ENCODE peak calls at places on chromosomes 7 and 10, in eight cellular contexts. One of them, this sample, is unnamed.

GRCh38 chr7:139118234-139118802 is 8.8 kb upstream of the ZC3HAV1 start:
- DNase-seq in RWPE1: peak; percentile 68
- DNase-seq in right atrium auricular region: no peak
- DNase-seq in astrocyte of the spinal cord: peak; percentile 41
- DNase-seq in osteocyte: no peak
- DNase-seq in heart right ventricle: no peak
- DNase-seq in glutamatergic neuron: no peak
- DNase-seq in neural progenitor cell: no peak
- DNase-seq in this sample: no peak

GRCh38 chr7:96179341-96179740 is 142.6 kb downstream of the SLC25A13 start:
- DNase-seq in RWPE1: no peak
- DNase-seq in right atrium auricular region: no peak
- DNase-seq in astrocyte of the spinal cord: no peak
- DNase-seq in osteocyte: no peak
- DNase-seq in heart right ventricle: no peak
- DNase-seq in glutamatergic neuron: no peak
- DNase-seq in neural progenitor cell: no peak
- DNase-seq in this sample: no peak

GRCh38 chr7:20484366-20484765 is 131.1 kb upstream of the ABCB5 start:
- DNase-seq in RWPE1: no peak
- DNase-seq in right atrium auricular region: no peak
- DNase-seq in astrocyte of the spinal cord: no peak
- DNase-seq in osteocyte: no peak
- DNase-seq in heart right ventricle: no peak
- DNase-seq in glutamatergic neuron: no peak
- DNase-seq in neural progenitor cell: no peak
- DNase-seq in this sample: no peak

GRCh38 chr7:32043688-32044087 is 26.5 kb downstream of the PDE1C start:
- DNase-seq in RWPE1: no peak
- DNase-seq in right atrium auricular region: no peak
- DNase-seq in astrocyte of the spinal cord: peak; percentile 83
- DNase-seq in osteocyte: no peak
- DNase-seq in heart right ventricle: no peak
- DNase-seq in glutamatergic neuron: no peak
- DNase-seq in neural progenitor cell: no peak
- DNase-seq in this sample: no peak

GRCh38 chr7:23012797-23013714 is 874 bp downstream of the HYCC1 start:
- DNase-seq in RWPE1: no peak
- DNase-seq in right atrium auricular region: no peak
- DNase-seq in astrocyte of the spinal cord: peak; percentile 30
- DNase-seq in osteocyte: peak; percentile 88
- DNase-seq in heart right ventricle: peak; percentile 30
- DNase-seq in glutamatergic neuron: peak; percentile 78
- DNase-seq in neural progenitor cell: peak; percentile 61
- DNase-seq in this sample: peak; percentile 73

GRCh38 chr7:135001390-135002165 is 15.3 kb downstream of the AGBL3 start:
- DNase-seq in RWPE1: no peak
- DNase-seq in right atrium auricular region: no peak
- DNase-seq in astrocyte of the spinal cord: no peak
- DNase-seq in osteocyte: no peak
- DNase-seq in heart right ventricle: no peak
- DNase-seq in glutamatergic neuron: no peak
- DNase-seq in neural progenitor cell: no peak
- DNase-seq in this sample: no peak

GRCh38 chr10:119693262-119693957 is 32.4 kb upstream of the INPP5F start:
- DNase-seq in RWPE1: no peak
- DNase-seq in right atrium auricular region: no peak
- DNase-seq in astrocyte of the spinal cord: peak; percentile 50
- DNase-seq in osteocyte: no peak
- DNase-seq in heart right ventricle: no peak
- DNase-seq in glutamatergic neuron: no peak
- DNase-seq in neural progenitor cell: no peak
- DNase-seq in this sample: peak; percentile 31

GRCh38 chr7:151349507-151349853 is 7.9 kb downstream of the NUB1 start:
- DNase-seq in RWPE1: no peak
- DNase-seq in right atrium auricular region: no peak
- DNase-seq in astrocyte of the spinal cord: no peak
- DNase-seq in osteocyte: no peak
- DNase-seq in heart right ventricle: no peak
- DNase-seq in glutamatergic neuron: no peak
- DNase-seq in neural progenitor cell: no peak
- DNase-seq in this sample: peak; percentile 30

GRCh38 chr10:43064331-43065075 is 12.4 kb upstream of the RET start:
- DNase-seq in RWPE1: no peak
- DNase-seq in right atrium auricular region: no peak
- DNase-seq in astrocyte of the spinal cord: no peak
- DNase-seq in osteocyte: no peak
- DNase-seq in heart right ventricle: no peak
- DNase-seq in glutamatergic neuron: no peak
- DNase-seq in neural progenitor cell: no peak
- DNase-seq in this sample: no peak

GRCh38 chr7:24882989-24883631 is 96.9 kb downstream of the OSBPL3 start:
- DNase-seq in RWPE1: peak; percentile 48
- DNase-seq in right atrium auricular region: peak; percentile 77
- DNase-seq in astrocyte of the spinal cord: peak; percentile 85
- DNase-seq in osteocyte: no peak
- DNase-seq in heart right ventricle: peak; percentile 38
- DNase-seq in glutamatergic neuron: no peak
- DNase-seq in neural progenitor cell: no peak
- DNase-seq in this sample: peak; percentile 37

GRCh38 chr7:36625247-36625646 is 99.0 kb downstream of the AOAH start:
- DNase-seq in RWPE1: no peak
- DNase-seq in right atrium auricular region: no peak
- DNase-seq in astrocyte of the spinal cord: no peak
- DNase-seq in osteocyte: no peak
- DNase-seq in heart right ventricle: no peak
- DNase-seq in glutamatergic neuron: no peak
- DNase-seq in neural progenitor cell: no peak
- DNase-seq in this sample: no peak

GRCh38 chr7:23136216-23136615 is 30.6 kb downstream of the KLHL7 start:
- DNase-seq in RWPE1: no peak
- DNase-seq in right atrium auricular region: no peak
- DNase-seq in astrocyte of the spinal cord: no peak
- DNase-seq in osteocyte: no peak
- DNase-seq in heart right ventricle: no peak
- DNase-seq in glutamatergic neuron: no peak
- DNase-seq in neural progenitor cell: no peak
- DNase-seq in this sample: no peak

GRCh38 chr7:128902761-128903585 is 7.5 kb downstream of the KCP start:
- DNase-seq in RWPE1: no peak
- DNase-seq in right atrium auricular region: no peak
- DNase-seq in astrocyte of the spinal cord: no peak
- DNase-seq in osteocyte: no peak
- DNase-seq in heart right ventricle: no peak
- DNase-seq in glutamatergic neuron: no peak
- DNase-seq in neural progenitor cell: no peak
- DNase-seq in this sample: no peak

GRCh38 chr7:11343136-11343535 is 369.5 kb downstream of the PHF14 start:
- DNase-seq in RWPE1: no peak
- DNase-seq in right atrium auricular region: no peak
- DNase-seq in astrocyte of the spinal cord: no peak
- DNase-seq in osteocyte: no peak
- DNase-seq in heart right ventricle: no peak
- DNase-seq in glutamatergic neuron: no peak
- DNase-seq in neural progenitor cell: no peak
- DNase-seq in this sample: no peak

GRCh38 chr7:11345621-11346020 is 371.9 kb downstream of the PHF14 start:
- DNase-seq in RWPE1: no peak
- DNase-seq in right atrium auricular region: no peak
- DNase-seq in astrocyte of the spinal cord: peak; percentile 67
- DNase-seq in osteocyte: no peak
- DNase-seq in heart right ventricle: no peak
- DNase-seq in glutamatergic neuron: no peak
- DNase-seq in neural progenitor cell: no peak
- DNase-seq in this sample: no peak

GRCh38 chr7:11341285-11341944 is 367.7 kb downstream of the PHF14 start:
- DNase-seq in RWPE1: no peak
- DNase-seq in right atrium auricular region: no peak
- DNase-seq in astrocyte of the spinal cord: peak; percentile 42
- DNase-seq in osteocyte: no peak
- DNase-seq in heart right ventricle: no peak
- DNase-seq in glutamatergic neuron: no peak
- DNase-seq in neural progenitor cell: peak; percentile 47
- DNase-seq in this sample: no peak

GRCh38 chr7:11346312-11346711 is 372.6 kb downstream of the PHF14 start:
- DNase-seq in RWPE1: no peak
- DNase-seq in right atrium auricular region: no peak
- DNase-seq in astrocyte of the spinal cord: no peak
- DNase-seq in osteocyte: no peak
- DNase-seq in heart right ventricle: no peak
- DNase-seq in glutamatergic neuron: no peak
- DNase-seq in neural progenitor cell: no peak
- DNase-seq in this sample: no peak

DNA sequence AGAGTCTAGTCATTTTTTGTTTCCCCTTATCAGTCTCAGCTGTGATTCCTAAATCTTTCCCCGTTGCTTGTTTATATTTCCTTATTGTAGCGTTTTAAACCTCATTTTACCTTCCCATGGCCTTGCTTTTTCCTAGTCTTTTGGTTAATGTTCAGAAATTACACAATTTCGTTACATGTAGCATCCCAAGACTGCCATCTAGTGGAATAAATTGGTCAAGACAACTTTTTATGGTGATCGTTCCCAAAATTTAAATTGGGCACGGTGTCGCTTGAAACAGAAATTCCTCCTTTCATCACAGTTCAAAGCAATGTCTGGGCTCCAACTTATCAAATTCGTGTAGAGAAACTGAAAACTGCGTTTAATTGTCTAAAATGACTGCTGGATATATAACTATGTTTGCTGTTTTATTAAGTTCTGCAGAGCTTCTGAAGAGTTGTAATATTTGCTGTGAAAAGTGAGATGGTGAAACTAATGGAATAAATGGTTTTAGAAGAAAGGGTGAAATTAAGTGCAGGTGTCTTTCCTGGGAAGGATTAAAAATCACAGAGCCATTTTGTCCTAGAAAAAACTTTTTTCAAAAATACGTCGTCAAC is 370.2 kb downstream of the PHF14 start:
- DNase-seq in RWPE1: peak; percentile 22
- DNase-seq in right atrium auricular region: no peak
- DNase-seq in astrocyte of the spinal cord: peak; percentile 55
- DNase-seq in osteocyte: no peak
- DNase-seq in heart right ventricle: no peak
- DNase-seq in glutamatergic neuron: no peak
- DNase-seq in neural progenitor cell: peak; percentile 60
- DNase-seq in this sample: peak; percentile 10
- TF ChIP-seq CTCF in RWPE1: peak; percentile 84
- TF ChIP-seq CTCF in right atrium auricular region: peak; percentile 89
- TF ChIP-seq CTCF in astrocyte of the spinal cord: peak; percentile 55
- TF ChIP-seq CTCF in osteocyte: peak; percentile 80
- TF ChIP-seq CTCF in heart right ventricle: peak; percentile 48
- TF ChIP-seq CTCF in glutamatergic neuron: peak; percentile 95
- TF ChIP-seq CTCF in neural progenitor cell: peak; percentile 91
- TF ChIP-seq CTCF in this sample: peak; percentile 81

DNA sequence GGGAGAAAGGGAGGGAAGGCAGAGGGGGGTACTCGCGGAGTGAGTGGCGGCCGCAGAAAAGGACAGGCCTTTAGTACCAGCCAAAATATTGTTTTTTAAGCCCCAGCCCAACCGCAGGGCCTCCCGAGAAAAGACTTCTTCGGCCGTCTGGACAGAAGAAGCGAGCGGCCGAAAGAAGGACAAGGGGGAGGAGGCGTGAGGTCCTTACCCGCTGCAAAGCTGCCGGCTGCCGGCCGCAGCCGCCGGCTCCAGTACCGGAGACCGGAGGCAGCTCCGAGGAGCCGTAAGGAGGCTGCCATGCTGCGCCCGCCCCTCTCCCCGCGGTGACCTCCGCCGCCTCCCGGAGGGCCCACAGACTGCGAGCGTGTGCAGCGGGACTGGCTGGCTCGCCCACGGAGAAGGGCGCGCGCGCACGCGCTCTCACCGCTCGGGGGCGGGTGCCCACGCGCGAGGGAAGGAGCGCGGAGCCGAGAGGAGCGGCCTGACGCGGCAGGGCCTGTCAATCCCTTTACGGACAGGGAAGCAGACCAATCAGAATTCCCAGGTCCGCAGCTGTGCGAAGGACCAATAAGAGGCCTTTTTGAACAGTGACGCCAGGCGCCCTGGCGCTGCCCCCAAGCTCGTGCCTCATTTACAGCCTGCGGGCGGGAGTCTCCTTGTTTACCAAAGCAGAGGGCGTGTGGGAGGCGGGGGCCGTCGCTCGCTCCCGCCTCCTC is at the start of gene HIBADH:
- DNase-seq in RWPE1: peak; percentile 99
- DNase-seq in right atrium auricular region: peak; percentile 100
- DNase-seq in astrocyte of the spinal cord: peak; percentile 100
- DNase-seq in osteocyte: peak; percentile 99
- DNase-seq in heart right ventricle: peak; percentile 99
- DNase-seq in glutamatergic neuron: peak; percentile 89
- DNase-seq in neural progenitor cell: peak; percentile 99
- DNase-seq in this sample: peak; percentile 92
- TF ChIP-seq CTCF in RWPE1: no peak
- TF ChIP-seq CTCF in right atrium auricular region: no peak
- TF ChIP-seq CTCF in astrocyte of the spinal cord: no peak
- TF ChIP-seq CTCF in osteocyte: peak; percentile 30
- TF ChIP-seq CTCF in heart right ventricle: no peak
- TF ChIP-seq CTCF in glutamatergic neuron: no peak
- TF ChIP-seq CTCF in neural progenitor cell: no peak
- TF ChIP-seq CTCF in this sample: no peak

GRCh38 chr7:141271451-141271850 is 197.6 kb downstream of the TMEM178B start:
- DNase-seq in RWPE1: no peak
- DNase-seq in right atrium auricular region: no peak
- DNase-seq in astrocyte of the spinal cord: no peak
- DNase-seq in osteocyte: no peak
- DNase-seq in heart right ventricle: no peak
- DNase-seq in glutamatergic neuron: no peak
- DNase-seq in neural progenitor cell: no peak
- DNase-seq in this sample: no peak

GRCh38 chr7:141280100-141280499 is 206.2 kb downstream of the TMEM178B start:
- DNase-seq in RWPE1: no peak
- DNase-seq in right atrium auricular region: no peak
- DNase-seq in astrocyte of the spinal cord: no peak
- DNase-seq in osteocyte: no peak
- DNase-seq in heart right ventricle: no peak
- DNase-seq in glutamatergic neuron: no peak
- DNase-seq in neural progenitor cell: no peak
- DNase-seq in this sample: no peak

GRCh38 chr7:141276031-141276430 is 202.2 kb downstream of the TMEM178B start:
- DNase-seq in RWPE1: no peak
- DNase-seq in right atrium auricular region: no peak
- DNase-seq in astrocyte of the spinal cord: no peak
- DNase-seq in osteocyte: no peak
- DNase-seq in heart right ventricle: peak; percentile 19
- DNase-seq in glutamatergic neuron: no peak
- DNase-seq in neural progenitor cell: no peak
- DNase-seq in this sample: no peak

GRCh38 chr7:141272417-141272816 is 198.6 kb downstream of the TMEM178B start:
- DNase-seq in RWPE1: no peak
- DNase-seq in right atrium auricular region: no peak
- DNase-seq in astrocyte of the spinal cord: no peak
- DNase-seq in osteocyte: no peak
- DNase-seq in heart right ventricle: no peak
- DNase-seq in glutamatergic neuron: no peak
- DNase-seq in neural progenitor cell: peak; percentile 25
- DNase-seq in this sample: no peak

GRCh38 chr7:141275350-141275749 is 201.5 kb downstream of the TMEM178B start:
- DNase-seq in RWPE1: no peak
- DNase-seq in right atrium auricular region: no peak
- DNase-seq in astrocyte of the spinal cord: no peak
- DNase-seq in osteocyte: no peak
- DNase-seq in heart right ventricle: no peak
- DNase-seq in glutamatergic neuron: no peak
- DNase-seq in neural progenitor cell: no peak
- DNase-seq in this sample: no peak
- TF ChIP-seq CTCF in RWPE1: no peak
- TF ChIP-seq CTCF in right atrium auricular region: no peak
- TF ChIP-seq CTCF in astrocyte of the spinal cord: no peak
- TF ChIP-seq CTCF in osteocyte: no peak
- TF ChIP-seq CTCF in heart right ventricle: no peak
- TF ChIP-seq CTCF in glutamatergic neuron: no peak
- TF ChIP-seq CTCF in neural progenitor cell: peak; percentile 23
- TF ChIP-seq CTCF in this sample: no peak

GRCh38 chr10:95176101-95176500 is 17.9 kb upstream of the ACSM6 start:
- DNase-seq in RWPE1: no peak
- DNase-seq in right atrium auricular region: no peak
- DNase-seq in astrocyte of the spinal cord: no peak
- DNase-seq in osteocyte: no peak
- DNase-seq in heart right ventricle: no peak
- DNase-seq in glutamatergic neuron: no peak
- DNase-seq in neural progenitor cell: no peak
- DNase-seq in this sample: no peak
- TF ChIP-seq CTCF in RWPE1: no peak
- TF ChIP-seq CTCF in right atrium auricular region: peak; percentile 28
- TF ChIP-seq CTCF in astrocyte of the spinal cord: no peak
- TF ChIP-seq CTCF in osteocyte: no peak
- TF ChIP-seq CTCF in heart right ventricle: no peak
- TF ChIP-seq CTCF in glutamatergic neuron: no peak
- TF ChIP-seq CTCF in neural progenitor cell: peak; percentile 38
- TF ChIP-seq CTCF in this sample: no peak